ENCODE peak calls at places on chromosomes 7 and 10, in six cellular contexts. P is nephron progenitor cell, S is astrocyte of the cerebellum, O is heart right ventricle, Z is adrenal gland, M is body of pancreas. E is an unnamed sample.

GRCh38 chr10:693506-693905 is 4.0 kb upstream of the DIP2C start:
- DNase-seq in P (no peak), S (no peak), O (no peak), Z (no peak), M (peak; percentile 40), E (no peak)

GRCh38 chr10:96585726-96586418 is 940 bp downstream of the TM9SF3 start:
- DNase-seq in P (no peak), S (no peak), O (no peak), Z (no peak), M (no peak), E (no peak)

GRCh38 chr7:45240187-45240776 is 82.7 kb downstream of the RAMP3 start:
- DNase-seq in P (no peak), S (no peak), O (peak; percentile 51), Z (peak; percentile 69), M (no peak), E (no peak)

GRCh38 chr10:116620423-116621400 is at the start of gene PNLIPRP2:
- DNase-seq in P (no peak), S (no peak), O (no peak), Z (peak; percentile 24), M (peak; percentile 90), E (no peak)

GRCh38 chr10:131921191-131921590 is 20.4 kb downstream of the PPP2R2D start:
- DNase-seq in P (peak; percentile 48), S (no peak), O (no peak), Z (no peak), M (no peak), E (no peak)

GRCh38 chr7:69256634-69257081 is 341.6 kb upstream of the AUTS2 start:
- DNase-seq in P (no peak), S (no peak), O (peak; percentile 45), Z (peak; percentile 73), M (peak; percentile 23), E (peak; percentile 23)

GRCh38 chr10:70584941-70585544 is 17.5 kb downstream of the PRF1 start:
- DNase-seq in P (peak; percentile 70), S (peak; percentile 46), O (no peak), Z (no peak), M (no peak), E (no peak)

GRCh38 chr10:62732841-62733653 is 71.5 kb upstream of the ADO start:
- DNase-seq in P (no peak), S (peak; percentile 11), O (no peak), Z (no peak), M (no peak), E (no peak)

GRCh38 chr7:7681936-7682329 is 36.5 kb downstream of the RPA3 start:
- DNase-seq in P (no peak), S (no peak), O (no peak), Z (no peak), M (no peak), E (no peak)

E was measured in tibial nerve.